ENCODE peak calls at places on chromosomes 5 and 9, in seven cellular contexts. W is ELR, Y is germinal center, M is nephron progenitor cell, I is left ventricle myocardium inferior, L is Kasumi-1, F is endothelial cell. Z is an unnamed sample.
A peak's percentile ranks its signal among the peaks of the same experiment; 100 is the strongest.

GRCh38 chr9:97564291-97565175 is 63.1 kb downstream of the TMOD1 start:
- DNase-seq in W (peak; percentile 83), Y (no peak), F (no peak), M (no peak), L (no peak), I (no peak), Z (peak; percentile 8)

GRCh38 chr5:179143446-179143845 is 83.3 kb downstream of the ZNF354C start:
- DNase-seq in M (no peak), F (no peak), Y (no peak), L (no peak), I (no peak), W (peak; percentile 77), Z (no peak)

GRCh38 chr5:77630246-77631165 is 8.0 kb downstream of the OTP start:
- DNase-seq in F (peak; percentile 47), I (no peak), Y (peak; percentile 78), M (peak; percentile 67), W (peak; percentile 40), L (peak; percentile 79), Z (no peak)

GRCh38 chr5:126970517-126971017 is 59.8 kb downstream of the MARCHF3 start:
- DNase-seq in M (no peak), Y (no peak), W (peak; percentile 44), F (no peak), L (peak; percentile 34), I (no peak), Z (no peak)

GRCh38 chr5:81429363-81429762 is 35.4 kb upstream of the ACOT12 start:
- DNase-seq in M (no peak), L (no peak), Y (no peak), I (no peak), F (no peak), W (no peak), Z (no peak)

GRCh38 chr9:130453487-130453886 is 8.7 kb downstream of the ASS1 start:
- DNase-seq in Y (no peak), W (no peak), I (peak; percentile 58), M (no peak), F (no peak), L (no peak), Z (no peak)

GRCh38 chr5:93579561-93580386 is 1.2 kb downstream of the NR2F1-AS1 start:
- DNase-seq in F (no peak), W (peak; percentile 69), Y (no peak), M (peak; percentile 64), L (peak; percentile 42), I (no peak), Z (no peak)

GRCh38 chr5:90381213-90381929 is 28.2 kb downstream of the CETN3 start:
- DNase-seq in L (no peak), M (no peak), I (no peak), Y (no peak), W (no peak), F (no peak), Z (no peak)

GRCh38 chr9:78369644-78370219 is 72.8 kb downstream of the PSAT1 start:
- DNase-seq in F (peak; percentile 85), I (peak; percentile 57), Y (peak; percentile 30), M (peak; percentile 83), W (peak; percentile 72), L (peak; percentile 62), Z (no peak)

Z was measured in epithelial cell of prostate.